ENCODE peak calls at places on chromosome 16, in four cellular contexts. X is HT-29, N is AG04450, B is adrenal gland. H is an unnamed sample.

GRCh38 chr16:149024-149675 is 3.3 kb upstream of the HBZ start:
- DNase-seq in X (no peak), N (peak; percentile 11), B (no peak), H (no peak)

GRCh38 chr16:47978491-47979490 is 177.0 kb downstream of the ABCC12 start:
- DNase-seq in X (no peak), N (no peak), B (no peak), H (no peak)

GRCh38 chr16:82892327-82892726 is 265.6 kb downstream of the CDH13 start:
- DNase-seq in X (no peak), N (no peak), B (no peak), H (no peak)

GRCh38 chr16:10979717-10980601 is 35.6 kb downstream of the CLEC16A start:
- DNase-seq in X (no peak), N (no peak), B (no peak), H (no peak)

GRCh38 chr16:54359086-54359485 is 72.5 kb upstream of the IRX3 start:
- DNase-seq in X (no peak), N (no peak), B (no peak), H (no peak)

GRCh38 chr16:57536306-57537193 is at the start of gene CCDC102A:
- DNase-seq in X (no peak), N (no peak), B (no peak), H (no peak)

GRCh38 chr16:9528680-9529079 is 437.2 kb downstream of the HAPSTR1 start:
- DNase-seq in X (no peak), N (no peak), B (no peak), H (no peak)

GRCh38 chr16:3045758-3046505 is 429 bp upstream of the MMP25 start:
- DNase-seq in X (no peak), N (no peak), B (no peak), H (peak; percentile 75)

GRCh38 chr16:69013991-69014390 is 91.5 kb upstream of the HAS3 start:
- DNase-seq in X (no peak), N (no peak), B (no peak), H (no peak)

GRCh38 chr16:55398683-55399230 is 74.8 kb downstream of the IRX6 start:
- DNase-seq in X (no peak), N (no peak), B (no peak), H (no peak)

GRCh38 chr16:7492122-7492521 is 159.5 kb downstream of the RBFOX1 start:
- DNase-seq in X (no peak), N (no peak), B (no peak), H (no peak)

GRCh38 chr16:54694651-54695050 is 236.0 kb upstream of the IRX5 start:
- DNase-seq in X (no peak), N (no peak), B (no peak), H (no peak)

GRCh38 chr16:19717781-19718623 is at the start of the genes IQCK and KNOP1:
- DNase-seq in X (peak; percentile 83), N (peak; percentile 73), B (peak; percentile 93), H (peak; percentile 96)

GRCh38 chr16:3012246-3012645 is 477 bp upstream of the CLDN9 start:
- DNase-seq in X (peak; percentile 33), N (no peak), B (no peak), H (no peak)

GRCh38 chr16:23424292-23424958 is 28.6 kb downstream of the COG7 start:
- DNase-seq in X (peak; percentile 53), N (no peak), B (no peak), H (peak; percentile 73)

GRCh38 chr16:6946106-6946505 is 386.5 kb upstream of the RBFOX1 start:
- DNase-seq in X (no peak), N (no peak), B (no peak), H (no peak)

GRCh38 chr16:58074657-58075056 is 49.1 kb downstream of the MMP15 start:
- DNase-seq in X (no peak), N (no peak), B (no peak), H (no peak)

GRCh38 chr16:51440096-51440495 is 289.0 kb upstream of the SALL1 start:
- DNase-seq in X (no peak), N (no peak), B (no peak), H (no peak)

GRCh38 chr16:84449156-84450140 is 55.0 kb downstream of the MEAK7 start:
- DNase-seq in X (no peak), N (no peak), B (no peak), H (peak; percentile 65)

GRCh38 chr16:9012848-9013507 is 49.3 kb upstream of the USP7 start:
- DNase-seq in X (no peak), N (no peak), B (no peak), H (no peak)

GRCh38 chr16:30972872-30973271 is 12.1 kb upstream of the HSD3B7 start:
- DNase-seq in X (no peak), N (no peak), B (no peak), H (no peak)

GRCh38 chr16:83768976-83769375 is 38.8 kb upstream of the HSBP1 start:
- DNase-seq in X (no peak), N (no peak), B (peak; percentile 7), H (no peak)

GRCh38 chr16:50311891-50312501 is 45.6 kb downstream of the ADCY7 start:
- DNase-seq in X (no peak), N (no peak), B (no peak), H (peak; percentile 63)

GRCh38 chr16:89175280-89176146 is 4.0 kb downstream of the CDH15 start:
- DNase-seq in X (no peak), N (no peak), B (no peak), H (no peak)

GRCh38 chr16:3131755-3132377 is 3.0 kb upstream of the ZNF213 start:
- DNase-seq in X (peak; percentile 71), N (no peak), B (peak; percentile 49), H (peak; percentile 68)

GRCh38 chr16:66569131-66569530 is 2.9 kb downstream of the CMTM1 start:
- DNase-seq in X (no peak), N (no peak), B (no peak), H (no peak)